ENCODE peak calls at places on chromosomes 4 and X, in nine cellular contexts. T is BJ; H is AG10803; F is NCI-H1105; P is adipocyte; R is AML-193; O is substantia nigra; E is iris pigment epithelial cell; G is activated CD8-positive, alpha-beta memory T cell treated with anti-CD3 and anti-CD28 coated beads for 48 hours. B is an unnamed sample.

GRCh38 chr4:174505892-174506291 is 16.4 kb downstream of the HPGD start:
- DNase-seq in T (no peak), H (no peak), F (no peak), P (no peak), R (no peak), O (no peak), E (no peak), G (no peak), B (no peak)

GRCh38 chr4:174591243-174592021 is 69.1 kb upstream of the HPGD start:
- DNase-seq in T (no peak), H (no peak), F (no peak), P (no peak), R (peak; percentile 71), O (no peak), E (peak; percentile 32), G (no peak), B (no peak)

GRCh38 chrX:4710618-4711433 is 997.4 kb upstream of the PRKX start:
- DNase-seq in T (no peak), H (no peak), F (peak; percentile 79), P (no peak), R (peak; percentile 45), O (no peak), E (peak; percentile 0), G (no peak), B (no peak)

GRCh38 chrX:79146552-79147390 is 2.3 kb downstream of the GPR174 start:
- DNase-seq in T (no peak), H (no peak), F (no peak), P (no peak), R (no peak), O (no peak), E (no peak), G (no peak), B (no peak)

GRCh38 chrX:68832101-68832416 is 3.2 kb downstream of the EFNB1 start:
- DNase-seq in T (peak; percentile 26), H (peak; percentile 74), F (no peak), P (peak; percentile 84), R (no peak), O (no peak), E (peak; percentile 89), G (no peak), B (no peak)

GRCh38 chr4:73309211-73309610 is 50.6 kb upstream of the ANKRD17 start:
- DNase-seq in T (no peak), H (peak; percentile 21), F (no peak), P (peak; percentile 63), R (no peak), O (no peak), E (peak; percentile 70), G (no peak), B (no peak)

GRCh38 chr4:88731359-88731758 is 33.7 kb upstream of the NAP1L5 start:
- DNase-seq in T (no peak), H (peak; percentile 44), F (no peak), P (no peak), R (no peak), O (no peak), E (no peak), G (no peak), B (no peak)

GRCh38 chr4:121373841-121374240 is 7.0 kb downstream of the QRFPR start:
- DNase-seq in T (no peak), H (no peak), F (no peak), P (no peak), R (no peak), O (no peak), E (no peak), G (no peak), B (no peak)

GRCh38 chrX:110066488-110067225 is 63.7 kb downstream of the TMEM164 start:
- DNase-seq in T (no peak), H (no peak), F (no peak), P (no peak), R (no peak), O (no peak), E (no peak), G (no peak), B (no peak)

GRCh38 chrX:102008901-102009300 is 77.1 kb upstream of the ZMAT1 start:
- DNase-seq in T (no peak), H (no peak), F (no peak), P (no peak), R (no peak), O (no peak), E (no peak), G (no peak), B (no peak)

GRCh38 chrX:63754141-63754859 is 30.7 kb downstream of the ARHGEF9 start:
- DNase-seq in T (no peak), H (peak; percentile 12), F (no peak), P (peak; percentile 58), R (peak; percentile 9), O (no peak), E (peak; percentile 26), G (no peak), B (no peak)

GRCh38 chr4:158624889-158625478 is 46.7 kb downstream of the C4orf46 start:
- DNase-seq in T (no peak), H (peak; percentile 73), F (peak; percentile 15), P (peak; percentile 88), R (peak; percentile 64), O (no peak), E (peak; percentile 71), G (no peak), B (no peak)

GRCh38 chr4:513327-513726 is 14.3 kb downstream of the PIGG start:
- DNase-seq in T (no peak), H (no peak), F (no peak), P (no peak), R (no peak), O (no peak), E (no peak), G (no peak), B (no peak)

GRCh38 chrX:126770179-126770578 is 49.4 kb upstream of the PRR32 start:
- DNase-seq in T (no peak), H (no peak), F (no peak), P (peak; percentile 0), R (peak; percentile 14), O (no peak), E (peak; percentile 4), G (no peak), B (no peak)

GRCh38 chrX:144896323-144896722 is 351.0 kb upstream of the SPANXN1 start:
- DNase-seq in T (no peak), H (no peak), F (no peak), P (no peak), R (peak; percentile 6), O (no peak), E (peak; percentile 2), G (no peak), B (no peak)

GRCh38 chr4:147822128-147822527 is 90.2 kb downstream of the ARHGAP10 start:
- DNase-seq in T (no peak), H (peak; percentile 90), F (peak; percentile 70), P (peak; percentile 88), R (peak; percentile 34), O (no peak), E (peak; percentile 90), G (no peak), B (no peak)

GRCh38 chr4:5785806-5786680 is 75.0 kb downstream of the EVC start:
- DNase-seq in T (peak; percentile 92), H (peak; percentile 79), F (no peak), P (peak; percentile 89), R (no peak), O (no peak), E (peak; percentile 93), G (no peak), B (no peak)

GRCh38 chrX:50107470-50107869 is 93.3 kb downstream of the AKAP4 start:
- DNase-seq in T (no peak), H (peak; percentile 82), F (no peak), P (no peak), R (no peak), O (no peak), E (peak; percentile 17), G (no peak), B (no peak)

GRCh38 chr4:73599182-73599581 is 21.1 kb downstream of the RASSF6 start:
- DNase-seq in T (no peak), H (peak; percentile 52), F (peak; percentile 7), P (peak; percentile 79), R (no peak), O (no peak), E (peak; percentile 90), G (no peak), B (no peak)

GRCh38 chrX:150680974-150681373 is 12.2 kb upstream of the MTMR1 start:
- DNase-seq in T (no peak), H (no peak), F (peak; percentile 48), P (no peak), R (no peak), O (no peak), E (peak; percentile 37), G (no peak), B (no peak)

GRCh38 chrX:5672099-5672498 is 556.6 kb downstream of the NLGN4X start:
- DNase-seq in T (no peak), H (no peak), F (no peak), P (no peak), R (no peak), O (no peak), E (no peak), G (no peak), B (no peak)

GRCh38 chrX:131826572-131826971 is 196.5 kb upstream of the STK26 start:
- DNase-seq in T (no peak), H (no peak), F (no peak), P (no peak), R (no peak), O (no peak), E (no peak), G (no peak), B (no peak)

GRCh38 chrX:51456246-51456645 is 40.1 kb downstream of the NUDT11 start:
- DNase-seq in T (no peak), H (no peak), F (no peak), P (no peak), R (no peak), O (no peak), E (no peak), G (no peak), B (no peak)

GRCh38 chr4:186809070-186809469 is 85.4 kb upstream of the FAT1 start:
- DNase-seq in T (no peak), H (no peak), F (no peak), P (no peak), R (no peak), O (no peak), E (no peak), G (no peak), B (no peak)

GRCh38 chrX:23503835-23504539 is 163.3 kb upstream of the PRDX4 start:
- DNase-seq in T (peak; percentile 6), H (peak; percentile 51), F (peak; percentile 84), P (peak; percentile 6), R (no peak), O (no peak), E (peak; percentile 61), G (no peak), B (no peak)

GRCh38 chr4:107577743-107578142 is 142.3 kb downstream of the PAPSS1 start:
- DNase-seq in T (no peak), H (no peak), F (no peak), P (peak; percentile 8), R (no peak), O (no peak), E (no peak), G (no peak), B (no peak)

GRCh38 chr4:155263480-155263879 is 55.0 kb downstream of the NPY2R start:
- DNase-seq in T (no peak), H (no peak), F (no peak), P (no peak), R (no peak), O (no peak), E (no peak), G (no peak), B (no peak)

GRCh38 chr4:141900841-141901240 is 264.5 kb downstream of the IL15 start:
- DNase-seq in T (no peak), H (no peak), F (no peak), P (no peak), R (no peak), O (no peak), E (no peak), G (no peak), B (no peak)

GRCh38 chrX:120213438-120214265 is 37.0 kb upstream of the ZBTB33 start:
- DNase-seq in T (peak; percentile 0), H (peak; percentile 40), F (peak; percentile 23), P (peak; percentile 77), R (peak; percentile 31), O (no peak), E (peak; percentile 63), G (no peak), B (no peak)

GRCh38 chrX:24563291-24564010 is 83.7 kb downstream of the PCYT1B start:
- DNase-seq in T (no peak), H (no peak), F (no peak), P (no peak), R (no peak), O (no peak), E (no peak), G (no peak), B (no peak)

GRCh38 chrX:107776649-107777535 is 641 bp upstream of the NCBP2L start:
- DNase-seq in T (peak; percentile 31), H (peak; percentile 80), F (peak; percentile 62), P (peak; percentile 93), R (peak; percentile 52), O (peak; percentile 9), E (peak; percentile 91), G (peak; percentile 27), B (peak; percentile 31)

B was measured in C1 segment of cervical spinal cord.